ENCODE peak calls at places on chromosomes 1 and 21, in ten cellular contexts. R is adrenal gland, Z is pancreas, B is uterus, T is heart left ventricle, J is cardiac muscle cell, L is lung, Q is right lobe of liver, N is left ventricle myocardium inferior, M is neural progenitor cell. A is an unnamed sample. For H3K4me1, the result is how much of the 10 kb centered on the place peaks cover.

GRCh38 chr21:44870748-44871495 is 2.6 kb downstream of the PTTG1IP start:
- DNase-seq in R (peak), Z (no peak), B (no peak), T (peak), J (no peak), L (no peak), Q (peak), N (peak), M (no peak), A (no peak)

GRCh38 chr1:101337968-101338367 is 101.1 kb downstream of the S1PR1 start:
- DNase-seq in R (no peak), Z (no peak), B (no peak), T (no peak), J (no peak), L (no peak), Q (no peak), N (no peak), M (no peak), A (no peak)

GRCh38 chr1:33168556-33169289 is 13.1 kb downstream of the TRIM62 start:
- DNase-seq in R (no peak), Z (no peak), B (no peak), T (no peak), J (no peak), L (no peak), Q (no peak), N (no peak), M (no peak), A (no peak)

GRCh38 chr1:64038965-64039926 is 164.2 kb upstream of the UBE2U start:
- DNase-seq in R (peak), Z (no peak), B (peak), T (no peak), J (peak), L (peak), Q (no peak), N (no peak), M (peak), A (peak)

GRCh38 chr1:180905927-180906326 is 6.8 kb upstream of the KIAA1614 start:
- DNase-seq in R (peak), Z (no peak), B (no peak), T (no peak), J (no peak), L (no peak), Q (no peak), N (no peak), M (no peak), A (no peak)

GRCh38 chr1:20732071-20732587 is 374 bp downstream of the SH2D5 start:
- DNase-seq in R (peak), Z (peak), B (peak), T (peak), J (peak), L (no peak), Q (no peak), N (peak), M (peak), A (peak)

GRCh38 chr1:20590313-20590777 is 1.4 kb downstream of the CDA start:
- DNase-seq in R (peak), Z (no peak), B (peak), T (peak), J (no peak), L (no peak), Q (peak), N (no peak), M (no peak), A (no peak)

GRCh38 chr1:231541842-231542241 is 13.4 kb downstream of the TSNAX start:
- DNase-seq in R (no peak), Z (no peak), B (no peak), T (no peak), J (no peak), L (no peak), Q (no peak), N (no peak), M (no peak), A (no peak)

GRCh38 chr1:11280719-11281376 is 7.8 kb downstream of the UBIAD1 start:
- DNase-seq in R (no peak), Z (no peak), B (no peak), T (no peak), J (no peak), L (no peak), Q (no peak), N (no peak), M (no peak), A (no peak)

GRCh38 chr1:197066277-197066676 is 783 bp downstream of the F13B start:
- DNase-seq in R (no peak), Z (no peak), B (no peak), T (no peak), J (no peak), L (no peak), Q (no peak), N (no peak), M (no peak), A (no peak)

GRCh38 chr1:177256153-177256814 is 85.5 kb downstream of the BRINP2 start:
- DNase-seq in R (peak), Z (peak), B (peak), T (peak), J (peak), L (peak), Q (peak), N (peak), M (peak), A (peak)

GRCh38 chr1:145892486-145893087 is 6.9 kb upstream of the ANKRD35 start:
- DNase-seq in R (peak), Z (peak), B (peak), T (no peak), J (peak), L (no peak), Q (no peak), N (no peak), M (no peak), A (no peak)

GRCh38 chr1:4408380-4408779 is 246.0 kb upstream of the AJAP1 start:
- DNase-seq in R (no peak), Z (no peak), B (no peak), T (no peak), J (no peak), L (no peak), Q (no peak), N (no peak), M (no peak), A (no peak)

GRCh38 chr1:204205486-204205885 is 8.3 kb downstream of the GOLT1A start:
- DNase-seq in R (no peak), Z (no peak), B (no peak), T (no peak), J (no peak), L (no peak), Q (no peak), N (no peak), M (no peak), A (no peak)

GRCh38 chr1:59214764-59215208 is 82.1 kb upstream of the FGGY start:
- DNase-seq in R (no peak), Z (peak), B (no peak), T (no peak), J (no peak), L (peak), Q (peak), N (no peak), M (no peak), A (peak)

GRCh38 chr1:243582321-243582720 is 267.7 kb downstream of the AKT3 start:
- DNase-seq in R (no peak), Z (no peak), B (no peak), T (no peak), J (no peak), L (no peak), Q (no peak), N (no peak), M (no peak), A (no peak)

GRCh38 chr1:153344718-153345025 is 4.0 kb downstream of the PGLYRP4 start:
- DNase-seq in R (no peak), Z (no peak), B (no peak), T (no peak), J (no peak), L (no peak), Q (no peak), N (no peak), M (no peak), A (no peak)

GRCh38 chr1:154948079-154948478 is 7.8 kb downstream of the PBXIP1 start:
- DNase-seq in R (no peak), Z (no peak), B (no peak), T (no peak), J (no peak), L (no peak), Q (no peak), N (no peak), M (no peak), A (no peak)

GRCh38 chr1:86517336-86517735 is 29.5 kb upstream of the CLCA4 start:
- DNase-seq in R (no peak), Z (no peak), B (no peak), T (no peak), J (no peak), L (no peak), Q (no peak), N (no peak), M (no peak), A (no peak)

GRCh38 chr1:181737056-181737455 is 253.7 kb downstream of the CACNA1E start:
- DNase-seq in R (no peak), Z (no peak), B (no peak), T (no peak), J (no peak), L (no peak), Q (no peak), N (no peak), M (peak), A (no peak)

GRCh38 chr1:2941907-2942306 is 79.4 kb upstream of the ACTRT2 start:
- DNase-seq in R (no peak), Z (no peak), B (no peak), T (no peak), J (no peak), L (no peak), Q (no peak), N (no peak), M (no peak), A (no peak)

GRCh38 chr21:41931041-41931451 is 22.8 kb downstream of the C2CD2 start:
- DNase-seq in R (no peak), Z (no peak), B (no peak), T (no peak), J (no peak), L (no peak), Q (no peak), N (no peak), M (no peak), A (no peak)

GRCh38 chr1:1758059-1758621 is 20.1 kb downstream of the NADK start:
- DNase-seq in R (peak), Z (no peak), B (no peak), T (peak), J (no peak), L (no peak), Q (peak), N (no peak), M (no peak), A (no peak)

GRCh38 chr1:6445062-6445763 is 20.6 kb downstream of the ESPN start:
- DNase-seq in R (peak), Z (peak), B (no peak), T (no peak), J (peak), L (peak), Q (peak), N (no peak), M (peak), A (peak)

GRCh38 chr1:219433471-219434131 is 179.3 kb downstream of the ZC3H11B start:
- DNase-seq in R (no peak), Z (peak), B (no peak), T (no peak), J (no peak), L (no peak), Q (no peak), N (no peak), M (no peak), A (no peak)

GRCh38 chr1:147494998-147495580 is 46.2 kb upstream of the BCL9 start:
- DNase-seq in R (peak), Z (peak), B (peak), T (peak), J (peak), L (peak), Q (peak), N (peak), M (peak), A (peak)

GRCh38 chr21:29154270-29154669 is 23.8 kb downstream of the MAP3K7CL start:
- DNase-seq in R (no peak), Z (no peak), B (no peak), T (no peak), J (no peak), L (no peak), Q (no peak), N (no peak), M (no peak), A (no peak)

GRCh38 chr1:41902125-41902524 is 16.6 kb downstream of the HIVEP3 start:
- DNase-seq in R (peak), Z (no peak), B (no peak), T (peak), J (no peak), L (peak), Q (no peak), N (no peak), M (no peak), A (peak)

GRCh38 chr1:7560128-7560527 is 211.0 kb upstream of the VAMP3 start:
- DNase-seq in R (no peak), Z (no peak), B (no peak), T (no peak), J (no peak), L (no peak), Q (no peak), N (no peak), M (no peak), A (no peak)

GRCh38 chr1:247797518-247797917 is 26.4 kb downstream of the OR14A16 start:
- DNase-seq in R (no peak), Z (no peak), B (no peak), T (no peak), J (no peak), L (no peak), Q (no peak), N (no peak), M (no peak), A (no peak)

GRCh38 chr1:192628406-192629057 is 7.4 kb upstream of the RGS13 start:
- DNase-seq in R (no peak), Z (no peak), B (no peak), T (no peak), J (peak), L (no peak), Q (no peak), N (no peak), M (no peak), A (no peak)
- H3K4me1 ChIP-seq in R (under half), Z (under half), B (under half), T (under half), J (half or more), L (under half), Q (under half), N (under half), M (under half), A (under half)

GRCh38 chr1:40449684-40450490 is at the start of gene ZFP69B:
- DNase-seq in R (peak), Z (peak), B (peak), T (peak), J (peak), L (peak), Q (peak), N (peak), M (peak), A (peak)

GRCh38 chr1:40450491-40451237 is 388 bp downstream of the ZFP69B start:
- DNase-seq in R (peak), Z (no peak), B (peak), T (no peak), J (no peak), L (no peak), Q (no peak), N (no peak), M (peak), A (peak)

GRCh38 chr1:40454873-40455272 is 4.6 kb downstream of the ZFP69B start:
- DNase-seq in R (no peak), Z (no peak), B (no peak), T (no peak), J (no peak), L (no peak), Q (no peak), N (no peak), M (no peak), A (no peak)

DNA sequence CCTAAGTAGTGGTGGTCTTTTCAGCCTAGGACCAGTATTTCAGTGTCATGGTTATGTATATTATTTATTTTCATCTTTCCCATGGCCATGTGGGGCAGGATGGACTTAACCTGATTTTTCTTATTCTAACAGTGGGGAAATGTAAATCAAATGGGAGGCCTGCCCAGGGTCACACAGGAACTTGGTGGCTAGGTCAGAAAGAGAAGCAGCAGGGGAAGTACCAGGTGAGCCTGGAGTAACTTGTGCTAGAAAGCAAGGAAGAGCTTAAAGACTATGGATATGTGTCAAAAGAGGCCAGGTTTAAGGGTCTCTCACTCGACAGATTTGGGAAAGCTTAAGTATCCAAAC is 936 bp downstream of the ZFP69B start:
- DNase-seq in R (no peak), Z (no peak), B (no peak), T (no peak), J (no peak), L (no peak), Q (no peak), N (no peak), M (no peak), A (no peak)
- H3K4me3 ChIP-seq in R (no peak), Z (no peak), B (no peak), T (no peak), J (no peak), L (no peak), Q (no peak), N (peak), M (peak), A (peak)

GRCh38 chr1:81733465-81733864 is 67.3 kb upstream of the ADGRL2 start:
- DNase-seq in R (no peak), Z (no peak), B (no peak), T (no peak), J (no peak), L (no peak), Q (no peak), N (no peak), M (no peak), A (no peak)
- H3K27ac ChIP-seq in R (no peak), Z (no peak), B (no peak), T (no peak), J (no peak), L (no peak), Q (no peak), N (no peak), M (no peak), A (no peak)

GRCh38 chr1:108828074-108828961 is 28.6 kb downstream of the AKNAD1 start:
- DNase-seq in R (peak), Z (peak), B (peak), T (peak), J (peak), L (peak), Q (peak), N (peak), M (peak), A (peak)
- H3K4me1 ChIP-seq in R (under half), Z (under half), B (under half), T (under half), J (under half), L (under half), Q (under half), N (under half), M (under half), A (under half)

A was measured in SJSA1.